ENCODE peak calls at places on chromosome 19, in ten cellular contexts. Z is left ventricle myocardium inferior; N is aorta; L is OCI-LY7; D is lung; F is mucosa of descending colon; R is naive thymus-derived CD4-positive, alpha-beta T cell; J is adrenal gland; V is fibroblast of lung; H is CD8-positive, alpha-beta memory T cell. T is an unnamed sample.

GRCh38 chr19:1251233-1251502 is 2.8 kb downstream of the MIDN start:
- DNase-seq in H (no peak), V (peak; percentile 72), Z (no peak), R (peak; percentile 73), N (peak; percentile 93), F (no peak), D (no peak), L (no peak), J (no peak), T (no peak)

GRCh38 chr19:51735759-51736449 is 12.1 kb upstream of the HAS1 start:
- DNase-seq in N (peak; percentile 83), D (peak; percentile 63), H (no peak), R (no peak), V (peak; percentile 81), Z (peak; percentile 31), L (no peak), F (no peak), J (peak; percentile 69), T (no peak)

GRCh38 chr19:7998081-7998480 is 7.4 kb downstream of the ELAVL1 start:
- DNase-seq in F (no peak), J (no peak), D (no peak), H (no peak), Z (no peak), N (no peak), L (no peak), V (peak; percentile 55), R (no peak), T (no peak)

GRCh38 chr19:11541238-11541637 is 2.6 kb downstream of the CNN1 start:
- DNase-seq in R (no peak), F (no peak), V (no peak), L (peak; percentile 51), Z (no peak), J (no peak), D (no peak), N (no peak), H (no peak), T (no peak)

GRCh38 chr19:10417598-10418280 is 2.6 kb upstream of the PDE4A start:
- DNase-seq in V (no peak), R (no peak), F (no peak), L (peak; percentile 58), D (no peak), J (no peak), N (no peak), Z (no peak), H (no peak), T (peak; percentile 68)

GRCh38 chr19:16584825-16585801 is 12.9 kb upstream of the SLC35E1 start:
- DNase-seq in F (no peak), J (no peak), L (peak; percentile 41), N (no peak), Z (no peak), H (no peak), V (no peak), R (no peak), D (no peak), T (no peak)

GRCh38 chr19:37991176-37991835 is 84.3 kb downstream of the SIPA1L3 start:
- DNase-seq in V (no peak), Z (no peak), R (no peak), L (no peak), N (no peak), J (no peak), F (no peak), D (no peak), H (no peak), T (no peak)

GRCh38 chr19:6402834-6403608 is 10.1 kb upstream of the GTF2F1 start:
- DNase-seq in N (no peak), H (no peak), V (peak; percentile 76), Z (no peak), L (no peak), R (no peak), F (peak; percentile 77), J (peak; percentile 42), D (no peak), T (no peak)

GRCh38 chr19:29390742-29391141 is 135.1 kb upstream of the VSTM2B start:
- DNase-seq in L (no peak), J (no peak), Z (no peak), V (no peak), F (no peak), N (no peak), R (no peak), H (no peak), D (no peak), T (no peak)

GRCh38 chr19:38734426-38735256 is 9.6 kb downstream of the CAPN12 start:
- DNase-seq in Z (no peak), L (peak; percentile 66), H (no peak), J (peak; percentile 45), R (no peak), V (peak; percentile 30), D (no peak), N (peak; percentile 60), F (peak; percentile 59), T (peak; percentile 82)

GRCh38 chr19:16188521-16188920 is 3.3 kb downstream of the FAM32A start:
- DNase-seq in F (no peak), N (no peak), L (no peak), V (no peak), H (no peak), R (no peak), Z (no peak), J (no peak), D (no peak), T (no peak)

GRCh38 chr19:2782357-2782935 is 627 bp downstream of the SGTA start:
- DNase-seq in J (no peak), L (no peak), N (no peak), V (no peak), H (no peak), F (no peak), R (no peak), D (no peak), Z (no peak), T (no peak)
- H3K4me1 ChIP-seq in J (peaks cover 60% of the 10 kb centered on the region), L (peaks cover 52% of the 10 kb centered on the region), N (no peaks in the 10 kb centered on the region), V (peaks cover 8% of the 10 kb centered on the region), H (peaks cover 43% of the 10 kb centered on the region), F (peaks cover 30% of the 10 kb centered on the region), R (peaks cover 33% of the 10 kb centered on the region), D (peaks cover 17% of the 10 kb centered on the region), Z (peaks cover 91% of the 10 kb centered on the region), T (peaks cover 15% of the 10 kb centered on the region)

DNA sequence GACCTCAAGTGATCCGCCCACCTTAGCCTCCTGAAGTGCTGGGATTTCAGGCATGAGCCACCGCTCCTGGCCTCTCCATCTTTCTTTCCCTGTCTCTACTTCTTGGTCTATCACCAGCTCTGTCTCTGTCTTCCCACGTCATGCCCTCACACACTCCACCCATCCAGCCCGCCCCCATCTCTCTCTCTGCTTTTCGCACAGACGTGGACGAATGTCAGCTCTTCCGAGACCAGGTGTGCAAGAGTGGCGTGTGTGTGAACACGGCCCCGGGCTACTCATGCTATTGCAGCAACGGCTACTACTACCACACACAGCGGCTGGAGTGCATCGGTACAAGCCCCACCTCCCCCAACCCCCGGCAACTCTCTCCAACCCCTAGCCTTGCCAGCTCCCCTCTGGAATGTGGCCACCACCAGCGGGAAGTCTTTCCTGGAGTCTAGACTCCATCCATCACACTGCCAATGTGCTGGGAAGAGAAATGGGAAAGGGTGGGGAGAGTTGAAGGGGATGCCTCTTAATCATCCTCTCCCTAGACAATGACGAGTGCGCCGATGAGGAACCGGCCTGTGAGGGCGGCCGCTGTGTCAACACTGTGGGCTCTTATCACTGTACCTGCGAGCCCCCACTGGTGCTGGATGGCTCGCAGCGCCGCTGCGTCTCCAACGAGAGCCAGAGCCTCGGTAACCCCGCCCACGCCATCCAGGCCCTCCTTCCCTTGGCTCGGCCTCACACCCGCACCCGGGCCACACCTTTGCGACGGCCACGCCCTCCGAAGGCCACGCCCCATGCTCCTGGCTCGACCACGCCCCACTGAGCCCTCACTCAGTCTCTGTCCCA is 22.5 kb downstream of the LTBP4 start:
- DNase-seq in H (no peak), N (no peak), V (peak; percentile 99), D (no peak), Z (no peak), J (no peak), R (no peak), L (peak; percentile 77), F (peak; percentile 90), T (no peak)
- H3K4me1 ChIP-seq in H (no peaks in the 10 kb centered on the region), N (no peaks in the 10 kb centered on the region), V (no peaks in the 10 kb centered on the region), D (no peaks in the 10 kb centered on the region), Z (peaks cover 12% of the 10 kb centered on the region), J (no peaks in the 10 kb centered on the region), R (no peaks in the 10 kb centered on the region), L (no peaks in the 10 kb centered on the region), F (no peaks in the 10 kb centered on the region), T (no peaks in the 10 kb centered on the region)

GRCh38 chr19:35322014-35322413 is 7.0 kb upstream of the CD22 start:
- DNase-seq in V (no peak), F (no peak), N (no peak), R (no peak), H (no peak), J (no peak), D (no peak), Z (no peak), L (no peak), T (no peak)
- H3K4me1 ChIP-seq in V (peaks cover 12% of the 10 kb centered on the region), F (no peaks in the 10 kb centered on the region), N (no peaks in the 10 kb centered on the region), R (no peaks in the 10 kb centered on the region), H (no peaks in the 10 kb centered on the region), J (peaks cover 26% of the 10 kb centered on the region), D (no peaks in the 10 kb centered on the region), Z (peaks cover 20% of the 10 kb centered on the region), L (peaks cover 97% of the 10 kb centered on the region), T (peaks cover 6% of the 10 kb centered on the region)

DNA sequence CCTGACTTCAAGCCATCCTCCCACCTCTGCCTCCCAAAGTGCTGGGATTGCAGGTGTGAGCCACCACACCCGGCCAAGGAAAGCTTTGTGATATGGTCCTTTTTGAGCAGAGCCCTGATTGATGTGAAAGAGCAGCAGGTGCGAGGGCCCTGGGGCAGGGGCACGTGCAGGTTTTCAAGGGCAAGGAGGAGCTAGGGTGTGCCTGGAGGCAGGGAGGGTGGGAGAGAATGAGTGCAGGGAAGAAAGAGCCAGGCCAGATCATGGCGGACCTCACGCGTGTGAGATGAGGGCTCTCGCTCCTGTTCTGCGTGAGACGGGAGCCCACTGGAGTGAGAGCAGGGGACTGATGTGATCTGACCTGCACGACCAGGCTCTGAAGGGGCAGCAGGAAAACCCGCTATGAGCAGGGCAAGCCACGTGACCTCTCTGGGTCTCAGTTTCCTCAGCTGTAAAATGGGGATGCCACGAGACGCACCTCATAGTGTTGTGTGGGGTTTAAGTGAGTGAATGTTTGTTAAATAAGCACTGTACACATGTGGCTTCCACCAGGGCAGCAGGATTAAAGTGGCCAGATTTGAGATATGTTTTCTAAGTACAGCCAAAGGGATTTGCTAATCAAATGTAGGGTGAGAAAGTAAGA is 25.8 kb downstream of the FAAP24 start:
- DNase-seq in Z (no peak), V (no peak), L (no peak), H (no peak), F (no peak), D (no peak), N (no peak), R (no peak), J (no peak), T (no peak)
- H3K4me1 ChIP-seq in Z (no peaks in the 10 kb centered on the region), V (no peaks in the 10 kb centered on the region), L (no peaks in the 10 kb centered on the region), H (peaks cover 9% of the 10 kb centered on the region), F (no peaks in the 10 kb centered on the region), D (no peaks in the 10 kb centered on the region), N (no peaks in the 10 kb centered on the region), R (peaks cover 3% of the 10 kb centered on the region), J (no peaks in the 10 kb centered on the region), T (peaks cover 8% of the 10 kb centered on the region)